ENCODE peak calls at places on chromosomes 4 and X, in eight cellular contexts. J is right lobe of liver, X is stomach, W is breast epithelium, G is transverse colon, D is ovary, F is spleen, Y is tibial nerve. V is an unnamed sample.

GRCh38 chrX:150365051-150365952 is 2.2 kb downstream of the MAMLD1 start:
- DNase-seq in F (peak; percentile 87), D (peak; percentile 78), J (peak; percentile 80), W (peak; percentile 32), X (peak; percentile 64), G (peak; percentile 65), Y (peak; percentile 54), V (no peak)

GRCh38 chr4:173508386-173509002 is 21.5 kb downstream of the HAND2 start:
- DNase-seq in G (no peak), W (no peak), Y (no peak), F (no peak), D (no peak), J (no peak), X (no peak), V (no peak)

GRCh38 chr4:6834867-6835266 is 52.3 kb downstream of the KIAA0232 start:
- DNase-seq in F (no peak), Y (no peak), D (no peak), J (no peak), X (no peak), W (no peak), G (no peak), V (no peak)

GRCh38 chr4:38124961-38125360 is 164.8 kb downstream of the PTTG2 start:
- DNase-seq in X (no peak), F (no peak), J (no peak), Y (no peak), W (no peak), G (no peak), D (no peak), V (no peak)

GRCh38 chr4:73197220-73197619 is 61.4 kb downstream of the ANKRD17 start:
- DNase-seq in G (no peak), D (no peak), X (no peak), W (no peak), F (no peak), J (no peak), Y (no peak), V (no peak)

GRCh38 chrX:111035991-111036390 is 60.0 kb upstream of the PAK3 start:
- DNase-seq in W (no peak), F (no peak), X (no peak), J (no peak), G (no peak), D (no peak), Y (no peak), V (no peak)

GRCh38 chr4:20074450-20074849 is 177.3 kb upstream of the SLIT2 start:
- DNase-seq in F (no peak), G (no peak), J (no peak), Y (no peak), D (no peak), W (no peak), X (no peak), V (no peak)

GRCh38 chrX:154648931-154649863 is 4.2 kb downstream of the CTAG2 start:
- DNase-seq in W (no peak), X (no peak), D (no peak), G (no peak), Y (no peak), J (no peak), F (peak; percentile 76), V (no peak)

GRCh38 chrX:71514367-71515038 is 18.4 kb upstream of the OGT start:
- DNase-seq in F (no peak), G (peak; percentile 14), W (no peak), X (no peak), D (no peak), Y (no peak), J (no peak), V (no peak)

GRCh38 chr4:189146994-189147929 is 793.4 kb upstream of the FRG1 start:
- DNase-seq in F (no peak), X (no peak), Y (no peak), G (no peak), W (no peak), J (peak; percentile 56), D (no peak), V (no peak)

GRCh38 chr4:36841583-36842326 is 402.8 kb upstream of the NWD2 start:
- DNase-seq in X (no peak), G (no peak), W (no peak), D (no peak), Y (no peak), J (no peak), F (no peak), V (no peak)

GRCh38 chrX:120315776-120316175 is 4.5 kb upstream of the TMEM255A start:
- DNase-seq in X (no peak), J (no peak), G (no peak), F (no peak), Y (no peak), D (no peak), W (no peak), V (no peak)

GRCh38 chrX:118370921-118371624 is 25.2 kb downstream of the WDR44 start:
- DNase-seq in W (no peak), F (no peak), D (no peak), J (no peak), X (no peak), G (no peak), Y (no peak), V (no peak)

GRCh38 chr4:143514432-143514831 is 930 bp downstream of the SMARCA5 start:
- DNase-seq in W (peak; percentile 32), J (peak; percentile 49), G (peak; percentile 41), Y (peak; percentile 32), X (peak; percentile 34), F (peak; percentile 86), D (peak; percentile 39), V (no peak)

GRCh38 chrX:120380699-120381098 is 18.8 kb downstream of the ATP1B4 start:
- DNase-seq in D (no peak), W (no peak), J (no peak), Y (no peak), X (no peak), G (no peak), F (no peak), V (no peak)

GRCh38 chrX:85244411-85245210 is 820 bp downstream of the ZNF711 start:
- DNase-seq in F (peak; percentile 61), Y (no peak), J (no peak), D (no peak), W (no peak), X (no peak), G (no peak), V (no peak)

GRCh38 chr4:39235701-39236100 is 53.4 kb downstream of the WDR19 start:
- DNase-seq in W (no peak), G (no peak), Y (no peak), D (no peak), J (no peak), F (no peak), X (no peak), V (no peak)

GRCh38 chr4:142383354-142383753 is 462.7 kb downstream of the INPP4B start:
- DNase-seq in D (no peak), X (no peak), F (no peak), Y (no peak), G (no peak), J (no peak), W (no peak), V (no peak)

DNA sequence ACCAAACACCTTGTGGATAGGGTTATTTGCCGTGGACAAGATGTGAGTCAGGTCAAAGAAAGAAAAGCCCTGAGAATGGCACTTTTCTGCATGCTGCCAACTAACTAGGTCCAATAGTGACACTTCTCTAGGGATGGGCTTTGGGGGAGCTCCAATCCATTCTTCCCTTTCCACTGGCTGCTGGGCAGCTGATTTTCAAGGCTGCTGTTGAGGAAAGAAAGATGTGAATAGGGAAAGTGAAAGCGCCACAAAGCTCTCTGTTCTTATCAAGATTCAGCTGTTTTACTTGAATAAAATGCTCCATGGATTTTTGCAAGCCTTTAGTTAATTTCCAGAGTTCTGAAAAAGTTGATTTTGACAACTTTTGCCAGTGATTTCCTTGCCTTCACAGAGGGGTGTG is 244.2 kb upstream of the F9 start:
- DNase-seq in X (no peak), D (no peak), J (peak; percentile 45), G (no peak), Y (no peak), F (no peak), W (no peak), V (no peak)
- TF ChIP-seq POLR2A in X (no peak), D (no peak), J (no peak), G (no peak), Y (no peak), F (no peak), W (no peak), V (no peak)

DNA sequence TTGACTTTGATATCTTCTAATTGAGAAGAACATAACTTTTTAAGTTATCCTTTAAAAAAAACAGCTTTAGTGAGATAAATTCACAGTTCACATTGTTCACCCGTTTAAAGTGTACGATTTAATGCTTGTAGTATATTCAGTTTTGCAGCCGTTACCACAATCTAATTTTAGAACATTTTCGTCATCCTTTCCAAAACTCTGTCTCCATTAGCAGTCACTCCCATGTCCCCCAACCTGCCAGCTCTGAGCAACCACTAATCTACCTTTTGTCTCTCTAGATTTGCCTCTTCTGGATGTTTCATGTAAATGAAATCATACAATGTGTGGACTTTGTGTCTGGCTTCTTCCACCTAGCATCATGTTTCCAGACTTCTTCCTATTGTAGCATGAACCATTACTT is 38.6 kb downstream of the CLCN4 start:
- DNase-seq in J (no peak), W (no peak), G (no peak), D (no peak), X (no peak), F (no peak), Y (no peak), V (no peak)
- H3K27ac ChIP-seq in J (no peak overlapping the region), W (no peak overlapping the region), G (no peak overlapping the region), D (no peak overlapping the region), X (no peak overlapping the region), F (no peak overlapping the region), Y (no peak overlapping the region), V (no peak overlapping the region)

DNA sequence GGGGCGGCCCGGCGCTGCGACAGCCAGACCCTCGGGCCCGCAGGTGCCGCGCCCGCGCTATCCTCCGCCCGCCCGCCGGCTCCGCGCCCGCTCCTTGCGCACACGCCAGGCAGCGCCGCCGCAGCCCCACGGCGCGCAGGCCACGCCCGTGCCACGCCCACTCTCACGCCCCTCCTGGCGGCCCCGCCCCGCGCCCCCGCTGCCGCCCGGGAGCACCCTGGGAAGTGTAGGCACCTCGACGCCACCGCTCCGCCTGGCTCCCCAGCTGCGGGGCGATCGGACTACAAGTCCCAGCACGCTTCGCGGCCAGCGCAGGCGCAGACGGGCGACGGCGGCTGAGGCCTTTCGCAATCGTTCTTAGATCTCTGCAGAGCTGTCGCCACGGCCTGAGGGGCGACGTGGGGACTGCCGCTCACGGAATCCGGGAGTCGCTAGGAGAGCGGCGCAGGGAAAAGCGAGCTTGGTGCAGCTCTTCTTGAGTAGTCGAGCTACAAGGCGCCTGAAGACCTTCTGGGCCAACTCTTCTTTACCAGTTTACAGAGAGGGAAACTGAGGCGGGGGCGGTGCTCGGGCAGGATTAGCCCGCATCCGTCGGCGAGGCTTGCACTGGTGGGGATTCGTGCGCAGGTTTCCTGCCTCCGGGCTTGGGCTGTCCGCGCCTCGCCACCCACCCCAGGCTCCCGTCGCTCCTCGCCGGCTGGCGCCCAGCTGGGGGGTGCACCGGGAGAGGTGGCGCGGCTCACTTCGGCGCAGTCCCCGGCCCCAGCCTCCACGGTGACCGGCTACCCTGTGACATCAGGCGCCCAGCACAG is at the start of gene ABLIM2:
- DNase-seq in J (peak; percentile 99), Y (peak; percentile 94), W (peak; percentile 98), X (peak; percentile 99), D (peak; percentile 97), G (peak; percentile 99), F (peak; percentile 99), V (peak; percentile 85)
- TF ChIP-seq POLR2A in J (peak; percentile 75), Y (peak; percentile 90), W (peak; percentile 15), X (no peak), D (peak; percentile 36), G (peak; percentile 71), F (peak; percentile 56), V (peak; percentile 41)

DNA sequence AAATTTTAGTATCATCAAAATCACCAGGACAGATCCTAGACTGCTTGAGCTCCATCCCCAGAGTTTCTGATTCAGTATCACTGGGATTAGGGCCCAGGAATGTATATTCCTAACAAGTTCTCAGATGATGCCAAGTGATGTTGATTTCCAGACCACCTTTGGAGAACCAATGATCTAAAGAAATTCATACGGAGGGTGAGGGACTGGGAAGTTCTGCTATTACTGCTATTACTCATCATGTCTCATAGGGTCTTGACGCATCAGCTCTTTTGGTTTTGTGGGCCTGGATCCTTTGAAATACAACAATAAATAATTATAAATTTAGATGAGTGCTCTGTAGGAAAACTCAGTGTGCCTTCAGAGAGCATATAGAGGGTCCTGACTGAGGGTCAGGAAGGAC is 59.8 kb upstream of the LGI2 start:
- DNase-seq in W (no peak), Y (no peak), X (no peak), D (no peak), J (no peak), F (no peak), G (no peak), V (no peak)
- H3K27ac ChIP-seq in W (no peak overlapping the region), Y (no peak overlapping the region), X (no peak overlapping the region), D (no peak overlapping the region), J (no peak overlapping the region), F (no peak overlapping the region), G (no peak overlapping the region), V (no peak overlapping the region)